ENCODE peak calls at places on chromosomes 16 and 17, in five cellular contexts. S is lung, Q is PC-3, H is ovary, Z is breast epithelium. A is an unnamed sample.

GRCh38 chr16:11100239-11100750 is 155.7 kb downstream of the SOCS1 start:
- DNase-seq in Z (no peak), S (no peak), Q (peak; percentile 32), H (peak; percentile 76), A (peak; percentile 55)

GRCh38 chr17:40063034-40063765 is 435 bp downstream of the THRA start:
- DNase-seq in H (peak; percentile 67), S (peak; percentile 62), Z (no peak), Q (no peak), A (peak; percentile 65)

GRCh38 chr17:55458977-55459376 is 37.3 kb upstream of the MMD start:
- DNase-seq in H (no peak), S (no peak), Z (no peak), Q (peak; percentile 95), A (no peak)

GRCh38 chr17:44310612-44311376 is 2.4 kb downstream of the RUNDC3A start:
- DNase-seq in Z (no peak), Q (no peak), H (no peak), S (no peak), A (no peak)

GRCh38 chr16:82641336-82641984 is 14.7 kb downstream of the CDH13 start:
- DNase-seq in Q (peak; percentile 47), H (no peak), S (no peak), Z (no peak), A (no peak)

GRCh38 chr17:31309525-31309924 is 4.3 kb downstream of the EVI2B start:
- DNase-seq in H (no peak), Q (no peak), S (no peak), Z (no peak), A (no peak)

GRCh38 chr17:81135503-81136283 is 29.6 kb upstream of the PVALEF start:
- DNase-seq in Q (no peak), H (no peak), Z (no peak), S (no peak), A (no peak)

GRCh38 chr17:75589919-75590303 is 2.3 kb downstream of the MYO15B start:
- DNase-seq in Q (no peak), H (peak; percentile 73), S (no peak), Z (no peak), A (peak; percentile 12)

GRCh38 chr17:79757140-79757745 is 20.7 kb upstream of the CBX2 start:
- DNase-seq in H (no peak), Z (no peak), S (no peak), Q (no peak), A (no peak)

GRCh38 chr17:43536236-43537088 is 9.7 kb downstream of the ETV4 start:
- DNase-seq in Z (no peak), S (no peak), H (no peak), Q (peak; percentile 43), A (no peak)

GRCh38 chr17:8162232-8162996 is at the start of gene VAMP2:
- DNase-seq in H (peak; percentile 93), Q (peak; percentile 60), S (peak; percentile 75), Z (peak; percentile 82), A (peak; percentile 94)

GRCh38 chr17:43634681-43635125 is 27.0 kb downstream of the MEOX1 start:
- DNase-seq in Q (no peak), S (no peak), H (peak; percentile 46), Z (no peak), A (no peak)

GRCh38 chr17:38536661-38537060 is 69.1 kb downstream of the SRCIN1 start:
- DNase-seq in Q (no peak), S (no peak), Z (no peak), H (no peak), A (no peak)

GRCh38 chr17:56970974-56971373 is 7.0 kb upstream of the SCPEP1 start:
- DNase-seq in H (no peak), Q (no peak), S (no peak), Z (no peak), A (no peak)

GRCh38 chr17:12077773-12078172 is 57.1 kb downstream of the MAP2K4 start:
- DNase-seq in H (no peak), S (no peak), Q (no peak), Z (no peak), A (no peak)

GRCh38 chr17:74429604-74430384 is 2.1 kb upstream of the GPRC5C start:
- DNase-seq in S (no peak), H (peak; percentile 47), Q (peak; percentile 28), Z (no peak), A (peak; percentile 76)

GRCh38 chr16:22977294-22977697 is 163.3 kb downstream of the HS3ST2 start:
- DNase-seq in S (no peak), H (no peak), Q (peak; percentile 25), Z (no peak), A (no peak)

GRCh38 chr17:79007504-79008381 is 1.8 kb downstream of the CANT1 start:
- DNase-seq in Q (no peak), S (no peak), Z (peak; percentile 45), H (peak; percentile 32), A (peak; percentile 3)

GRCh38 chr16:16163571-16163970 is 59.7 kb downstream of the ABCC6 start:
- DNase-seq in Z (no peak), S (no peak), Q (no peak), H (no peak), A (no peak)

GRCh38 chr16:74766729-74767128 is 7.9 kb downstream of the FA2H start:
- DNase-seq in Q (no peak), S (no peak), H (no peak), Z (no peak), A (no peak)

GRCh38 chr17:74740641-74741387 is 3.8 kb downstream of the RAB37 start:
- DNase-seq in Z (no peak), Q (no peak), S (no peak), H (no peak), A (no peak)

GRCh38 chr17:59373879-59374495 is 42.5 kb downstream of the YPEL2 start:
- DNase-seq in Q (no peak), Z (no peak), H (no peak), S (no peak), A (peak; percentile 27)

GRCh38 chr17:81911969-81912368 is 770 bp upstream of the PCYT2 start:
- DNase-seq in H (no peak), S (no peak), Z (no peak), Q (no peak), A (no peak)

GRCh38 chr17:75652934-75653549 is 13.9 kb downstream of the RECQL5 start:
- DNase-seq in Z (no peak), Q (peak; percentile 55), S (no peak), H (peak; percentile 36), A (peak; percentile 67)

GRCh38 chr17:69317625-69318024 is 9.3 kb downstream of the ABCA5 start:
- DNase-seq in Q (no peak), S (no peak), Z (no peak), H (no peak), A (no peak)

GRCh38 chr16:1787322-1788094 is 4.7 kb downstream of the NUBP2 start:
- DNase-seq in H (peak; percentile 32), Q (no peak), S (no peak), Z (no peak), A (no peak)

GRCh38 chr17:36722903-36723263 is 121.5 kb downstream of the MRM1 start:
- DNase-seq in S (no peak), Z (no peak), Q (no peak), H (no peak), A (no peak)

GRCh38 chr16:85286066-85286712 is 173.9 kb upstream of the CIBAR2 start:
- DNase-seq in Q (no peak), H (peak; percentile 61), S (peak; percentile 65), Z (peak; percentile 62), A (no peak)

GRCh38 chr17:22266231-22266630 is 573.9 kb downstream of the KCNJ18 start:
- DNase-seq in Q (no peak), H (no peak), S (no peak), Z (no peak), A (no peak)

GRCh38 chr17:71910002-71910401 is 210.8 kb upstream of the SOX9 start:
- DNase-seq in Q (no peak), H (no peak), S (no peak), Z (no peak), A (no peak)

GRCh38 chr16:1906052-1906845 is 12.0 kb downstream of the HS3ST6 start:
- DNase-seq in Q (no peak), Z (no peak), S (no peak), H (no peak), A (no peak)

GRCh38 chr16:19883296-19883951 is 1.2 kb downstream of the GPRC5B start:
- DNase-seq in S (no peak), Z (no peak), Q (no peak), H (peak; percentile 71), A (peak; percentile 56)

GRCh38 chr17:2347805-2348685 is 10.7 kb downstream of the SGSM2 start:
- DNase-seq in Z (peak; percentile 85), Q (peak; percentile 75), H (peak; percentile 29), S (no peak), A (peak; percentile 85)

GRCh38 chr16:530111-530817 is 2.8 kb downstream of the CAPN15 start:
- DNase-seq in Z (no peak), Q (no peak), S (no peak), H (peak; percentile 44), A (no peak)

GRCh38 chr17:36151891-36152638 is 24.4 kb downstream of the TBC1D3B start:
- DNase-seq in Q (no peak), S (no peak), Z (no peak), H (no peak), A (no peak)

GRCh38 chr16:25014500-25015147 is 545 bp downstream of the ARHGAP17 start:
- DNase-seq in Z (peak; percentile 52), H (peak; percentile 67), S (peak; percentile 35), Q (peak; percentile 39), A (peak; percentile 61)
- H3K4me1 ChIP-seq in Z (no peaks in the 10 kb centered on the region), H (peaks cover 6% of the 10 kb centered on the region), S (peaks cover 15% of the 10 kb centered on the region), Q (peaks cover 42% of the 10 kb centered on the region), A (peaks cover 7% of the 10 kb centered on the region)

DNA sequence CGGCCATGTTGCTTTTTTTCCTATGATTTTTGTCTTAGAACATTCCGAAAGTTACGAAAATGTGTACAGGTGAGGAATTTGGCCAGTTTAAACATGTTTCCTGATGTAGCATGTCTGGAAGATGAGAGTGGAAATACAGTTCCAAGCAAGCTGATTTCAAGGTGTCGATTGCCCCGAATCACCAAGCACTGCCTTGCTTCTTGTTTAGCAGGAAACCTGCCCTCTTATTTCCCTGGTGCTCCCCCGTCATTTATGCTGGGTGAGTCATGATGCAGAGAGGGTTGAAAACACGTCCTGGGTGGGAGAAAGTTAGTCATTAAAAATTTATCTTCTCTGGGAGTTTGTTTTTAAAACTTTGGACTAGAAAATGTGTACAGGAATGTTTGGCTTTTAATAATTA is 608.6 kb upstream of the EEF2KMT start:
- DNase-seq in Z (no peak), H (no peak), S (no peak), Q (no peak), A (no peak)
- H3K4me1 ChIP-seq in Z (no peaks in the 10 kb centered on the region), H (no peaks in the 10 kb centered on the region), S (no peaks in the 10 kb centered on the region), Q (no peaks in the 10 kb centered on the region), A (no peaks in the 10 kb centered on the region)

GRCh38 chr17:29253037-29253436 is 6.4 kb downstream of the CRYBA1 start:
- DNase-seq in S (no peak), H (no peak), Q (no peak), Z (no peak), A (no peak)
- H3K4me1 ChIP-seq in S (peaks cover 2% of the 10 kb centered on the region), H (no peaks in the 10 kb centered on the region), Q (no peaks in the 10 kb centered on the region), Z (no peaks in the 10 kb centered on the region), A (peaks cover 4% of the 10 kb centered on the region)

GRCh38 chr17:60387666-60388065 is 4.3 kb downstream of the USP32 start:
- DNase-seq in S (no peak), H (no peak), Q (no peak), Z (no peak), A (no peak)
- H3K4me1 ChIP-seq in S (peaks cover 6% of the 10 kb centered on the region), H (peaks cover 6% of the 10 kb centered on the region), Q (peaks cover 15% of the 10 kb centered on the region), Z (no peaks in the 10 kb centered on the region), A (peaks cover 46% of the 10 kb centered on the region)

GRCh38 chr17:77385750-77386501 is 245.2 kb downstream of the SEC14L1 start:
- DNase-seq in H (peak; percentile 56), Q (no peak), Z (no peak), S (peak; percentile 56), A (no peak)
- H3K4me1 ChIP-seq in H (peaks cover 63% of the 10 kb centered on the region), Q (peaks cover 4% of the 10 kb centered on the region), Z (peaks cover 18% of the 10 kb centered on the region), S (peaks cover 63% of the 10 kb centered on the region), A (peaks cover 88% of the 10 kb centered on the region)

GRCh38 chr17:41140360-41141132 is at the start of gene KRTAP4-6:
- DNase-seq in Q (peak; percentile 86), S (no peak), Z (no peak), H (no peak), A (no peak)
- H3K4me1 ChIP-seq in Q (peaks cover 14% of the 10 kb centered on the region), S (no peaks in the 10 kb centered on the region), Z (no peaks in the 10 kb centered on the region), H (no peaks in the 10 kb centered on the region), A (no peaks in the 10 kb centered on the region)